ENCODE peak calls at places on chromosomes 3 and 15, in eight cellular contexts. One of them, this sample, is unnamed.

GRCh38 chr3:141561426-141562034 is 74.7 kb downstream of the RASA2 start:
- DNase-seq in NCI-H748 treated with DMSO at 0.1 percent for 48 hours: peak; percentile 12
- DNase-seq in ELR: peak; percentile 78
- DNase-seq in astrocyte of the cerebellum: peak; percentile 75
- DNase-seq in neural crest cell: peak; percentile 51
- DNase-seq in pulmonary artery endothelial cell: peak; percentile 19
- DNase-seq in ecto neural progenitor cell: no peak
- DNase-seq in astrocyte of the spinal cord: peak; percentile 80
- DNase-seq in this sample: peak; percentile 68

GRCh38 chr3:44669760-44670159 is 21.2 kb downstream of the ZNF35 start:
- DNase-seq in ecto neural progenitor cell: no peak
- DNase-seq in astrocyte of the spinal cord: no peak
- DNase-seq in pulmonary artery endothelial cell: no peak
- DNase-seq in NCI-H748 treated with DMSO at 0.1 percent for 48 hours: no peak
- DNase-seq in neural crest cell: no peak
- DNase-seq in ELR: no peak
- DNase-seq in astrocyte of the cerebellum: no peak
- DNase-seq in this sample: no peak

GRCh38 chr3:196983186-196983585 is 14.6 kb upstream of the PIGZ start:
- DNase-seq in astrocyte of the spinal cord: no peak
- DNase-seq in pulmonary artery endothelial cell: no peak
- DNase-seq in ELR: no peak
- DNase-seq in neural crest cell: no peak
- DNase-seq in ecto neural progenitor cell: no peak
- DNase-seq in astrocyte of the cerebellum: no peak
- DNase-seq in NCI-H748 treated with DMSO at 0.1 percent for 48 hours: no peak
- DNase-seq in this sample: no peak

GRCh38 chr3:29514170-29514569 is 233.3 kb downstream of the RBMS3 start:
- DNase-seq in ecto neural progenitor cell: no peak
- DNase-seq in astrocyte of the spinal cord: no peak
- DNase-seq in astrocyte of the cerebellum: no peak
- DNase-seq in neural crest cell: no peak
- DNase-seq in pulmonary artery endothelial cell: no peak
- DNase-seq in NCI-H748 treated with DMSO at 0.1 percent for 48 hours: no peak
- DNase-seq in ELR: no peak
- DNase-seq in this sample: no peak

GRCh38 chr3:127600749-127601456 is 2.7 kb downstream of the MCM2 start:
- DNase-seq in NCI-H748 treated with DMSO at 0.1 percent for 48 hours: no peak
- DNase-seq in pulmonary artery endothelial cell: no peak
- DNase-seq in astrocyte of the cerebellum: no peak
- DNase-seq in neural crest cell: no peak
- DNase-seq in astrocyte of the spinal cord: no peak
- DNase-seq in ecto neural progenitor cell: no peak
- DNase-seq in ELR: no peak
- DNase-seq in this sample: no peak

GRCh38 chr15:25478313-25478712 is 39.5 kb upstream of the UBE3A start:
- DNase-seq in astrocyte of the cerebellum: no peak
- DNase-seq in ELR: no peak
- DNase-seq in neural crest cell: no peak
- DNase-seq in astrocyte of the spinal cord: no peak
- DNase-seq in ecto neural progenitor cell: no peak
- DNase-seq in NCI-H748 treated with DMSO at 0.1 percent for 48 hours: no peak
- DNase-seq in pulmonary artery endothelial cell: no peak
- DNase-seq in this sample: no peak

GRCh38 chr3:148757238-148757930 is 59.7 kb downstream of the AGTR1 start:
- DNase-seq in neural crest cell: no peak
- DNase-seq in ELR: peak; percentile 78
- DNase-seq in ecto neural progenitor cell: no peak
- DNase-seq in astrocyte of the cerebellum: peak; percentile 65
- DNase-seq in pulmonary artery endothelial cell: no peak
- DNase-seq in NCI-H748 treated with DMSO at 0.1 percent for 48 hours: no peak
- DNase-seq in astrocyte of the spinal cord: peak; percentile 84
- DNase-seq in this sample: no peak

GRCh38 chr3:173096994-173097785 is 43.8 kb downstream of the SPATA16 start:
- DNase-seq in neural crest cell: no peak
- DNase-seq in pulmonary artery endothelial cell: no peak
- DNase-seq in astrocyte of the cerebellum: no peak
- DNase-seq in NCI-H748 treated with DMSO at 0.1 percent for 48 hours: no peak
- DNase-seq in astrocyte of the spinal cord: no peak
- DNase-seq in ecto neural progenitor cell: no peak
- DNase-seq in ELR: peak; percentile 64
- DNase-seq in this sample: no peak

GRCh38 chr15:70633394-70633793 is 130.0 kb downstream of the UACA start:
- DNase-seq in ecto neural progenitor cell: no peak
- DNase-seq in NCI-H748 treated with DMSO at 0.1 percent for 48 hours: no peak
- DNase-seq in neural crest cell: no peak
- DNase-seq in ELR: no peak
- DNase-seq in pulmonary artery endothelial cell: no peak
- DNase-seq in astrocyte of the spinal cord: no peak
- DNase-seq in astrocyte of the cerebellum: no peak
- DNase-seq in this sample: no peak

GRCh38 chr3:182562274-182562673 is 231.0 kb upstream of the ATP11B start:
- DNase-seq in NCI-H748 treated with DMSO at 0.1 percent for 48 hours: no peak
- DNase-seq in neural crest cell: no peak
- DNase-seq in astrocyte of the spinal cord: no peak
- DNase-seq in ecto neural progenitor cell: no peak
- DNase-seq in pulmonary artery endothelial cell: no peak
- DNase-seq in ELR: no peak
- DNase-seq in astrocyte of the cerebellum: no peak
- DNase-seq in this sample: no peak

GRCh38 chr15:53305101-53305500 is 454.4 kb downstream of the WDR72 start:
- DNase-seq in NCI-H748 treated with DMSO at 0.1 percent for 48 hours: no peak
- DNase-seq in pulmonary artery endothelial cell: no peak
- DNase-seq in astrocyte of the spinal cord: no peak
- DNase-seq in neural crest cell: no peak
- DNase-seq in ELR: no peak
- DNase-seq in astrocyte of the cerebellum: no peak
- DNase-seq in ecto neural progenitor cell: no peak
- DNase-seq in this sample: no peak

GRCh38 chr3:138686771-138687221 is 78.2 kb downstream of the FAIM start:
- DNase-seq in astrocyte of the spinal cord: peak; percentile 91
- DNase-seq in ecto neural progenitor cell: no peak
- DNase-seq in ELR: peak; percentile 31
- DNase-seq in pulmonary artery endothelial cell: no peak
- DNase-seq in NCI-H748 treated with DMSO at 0.1 percent for 48 hours: no peak
- DNase-seq in astrocyte of the cerebellum: peak; percentile 75
- DNase-seq in neural crest cell: no peak
- DNase-seq in this sample: no peak

GRCh38 chr15:76150508-76150907 is 90.7 kb downstream of the TMEM266 start:
- DNase-seq in astrocyte of the cerebellum: no peak
- DNase-seq in ELR: no peak
- DNase-seq in neural crest cell: no peak
- DNase-seq in ecto neural progenitor cell: no peak
- DNase-seq in NCI-H748 treated with DMSO at 0.1 percent for 48 hours: no peak
- DNase-seq in pulmonary artery endothelial cell: no peak
- DNase-seq in astrocyte of the spinal cord: no peak
- DNase-seq in this sample: peak; percentile 69

GRCh38 chr3:178343433-178344038 is 192.7 kb upstream of the KCNMB2 start:
- DNase-seq in pulmonary artery endothelial cell: no peak
- DNase-seq in ELR: no peak
- DNase-seq in neural crest cell: no peak
- DNase-seq in astrocyte of the cerebellum: no peak
- DNase-seq in NCI-H748 treated with DMSO at 0.1 percent for 48 hours: no peak
- DNase-seq in astrocyte of the spinal cord: no peak
- DNase-seq in ecto neural progenitor cell: no peak
- DNase-seq in this sample: no peak

GRCh38 chr15:92869263-92869940 is 30.7 kb upstream of the CHD2 start:
- DNase-seq in NCI-H748 treated with DMSO at 0.1 percent for 48 hours: no peak
- DNase-seq in pulmonary artery endothelial cell: no peak
- DNase-seq in ELR: peak; percentile 55
- DNase-seq in ecto neural progenitor cell: no peak
- DNase-seq in neural crest cell: no peak
- DNase-seq in astrocyte of the cerebellum: no peak
- DNase-seq in astrocyte of the spinal cord: no peak
- DNase-seq in this sample: no peak

GRCh38 chr3:143924522-143925381 is 46.9 kb upstream of the DIPK2A start:
- DNase-seq in ecto neural progenitor cell: no peak
- DNase-seq in NCI-H748 treated with DMSO at 0.1 percent for 48 hours: no peak
- DNase-seq in neural crest cell: no peak
- DNase-seq in astrocyte of the spinal cord: no peak
- DNase-seq in pulmonary artery endothelial cell: no peak
- DNase-seq in ELR: no peak
- DNase-seq in astrocyte of the cerebellum: no peak
- DNase-seq in this sample: no peak

GRCh38 chr3:168065569-168065968 is 30.2 kb downstream of the GOLIM4 start:
- DNase-seq in ELR: no peak
- DNase-seq in NCI-H748 treated with DMSO at 0.1 percent for 48 hours: no peak
- DNase-seq in astrocyte of the cerebellum: no peak
- DNase-seq in pulmonary artery endothelial cell: no peak
- DNase-seq in neural crest cell: no peak
- DNase-seq in astrocyte of the spinal cord: no peak
- DNase-seq in ecto neural progenitor cell: no peak
- DNase-seq in this sample: no peak

GRCh38 chr3:156577731-156578130 is 22.8 kb upstream of the SSR3 start:
- DNase-seq in astrocyte of the spinal cord: peak; percentile 8
- DNase-seq in NCI-H748 treated with DMSO at 0.1 percent for 48 hours: no peak
- DNase-seq in ecto neural progenitor cell: no peak
- DNase-seq in astrocyte of the cerebellum: no peak
- DNase-seq in ELR: peak; percentile 82
- DNase-seq in neural crest cell: no peak
- DNase-seq in pulmonary artery endothelial cell: no peak
- DNase-seq in this sample: no peak

GRCh38 chr3:40043444-40043755 is 234.0 kb downstream of the MYRIP start:
- DNase-seq in ELR: peak; percentile 70
- DNase-seq in ecto neural progenitor cell: no peak
- DNase-seq in pulmonary artery endothelial cell: no peak
- DNase-seq in neural crest cell: no peak
- DNase-seq in astrocyte of the cerebellum: peak; percentile 87
- DNase-seq in NCI-H748 treated with DMSO at 0.1 percent for 48 hours: no peak
- DNase-seq in astrocyte of the spinal cord: peak; percentile 69
- DNase-seq in this sample: no peak

GRCh38 chr3:64109438-64109837 is 86.1 kb upstream of the PSMD6 start:
- DNase-seq in neural crest cell: peak; percentile 58
- DNase-seq in pulmonary artery endothelial cell: no peak
- DNase-seq in astrocyte of the cerebellum: no peak
- DNase-seq in ELR: no peak
- DNase-seq in NCI-H748 treated with DMSO at 0.1 percent for 48 hours: no peak
- DNase-seq in ecto neural progenitor cell: peak; percentile 59
- DNase-seq in astrocyte of the spinal cord: no peak
- DNase-seq in this sample: peak; percentile 77

GRCh38 chr3:126827121-126827520 is 123.1 kb downstream of the CHCHD6 start:
- DNase-seq in neural crest cell: no peak
- DNase-seq in astrocyte of the cerebellum: no peak
- DNase-seq in ecto neural progenitor cell: no peak
- DNase-seq in astrocyte of the spinal cord: no peak
- DNase-seq in NCI-H748 treated with DMSO at 0.1 percent for 48 hours: no peak
- DNase-seq in ELR: no peak
- DNase-seq in pulmonary artery endothelial cell: no peak
- DNase-seq in this sample: no peak

GRCh38 chr3:159879598-159879997 is 109.0 kb upstream of the IL12A start:
- DNase-seq in astrocyte of the cerebellum: no peak
- DNase-seq in ELR: no peak
- DNase-seq in NCI-H748 treated with DMSO at 0.1 percent for 48 hours: no peak
- DNase-seq in pulmonary artery endothelial cell: no peak
- DNase-seq in neural crest cell: no peak
- DNase-seq in ecto neural progenitor cell: no peak
- DNase-seq in astrocyte of the spinal cord: no peak
- DNase-seq in this sample: no peak

GRCh38 chr15:58684751-58685150 is 64.8 kb downstream of the ADAM10 start:
- DNase-seq in ecto neural progenitor cell: no peak
- DNase-seq in NCI-H748 treated with DMSO at 0.1 percent for 48 hours: no peak
- DNase-seq in astrocyte of the cerebellum: no peak
- DNase-seq in neural crest cell: no peak
- DNase-seq in astrocyte of the spinal cord: peak; percentile 37
- DNase-seq in pulmonary artery endothelial cell: no peak
- DNase-seq in ELR: peak; percentile 10
- DNase-seq in this sample: no peak

GRCh38 chr3:12289562-12289961 is 692 bp downstream of the PPARG start:
- DNase-seq in pulmonary artery endothelial cell: no peak
- DNase-seq in astrocyte of the cerebellum: no peak
- DNase-seq in astrocyte of the spinal cord: no peak
- DNase-seq in ecto neural progenitor cell: no peak
- DNase-seq in NCI-H748 treated with DMSO at 0.1 percent for 48 hours: no peak
- DNase-seq in neural crest cell: no peak
- DNase-seq in ELR: no peak
- DNase-seq in this sample: no peak

GRCh38 chr15:43095243-43095642 is 10.6 kb downstream of the UBR1 start:
- DNase-seq in pulmonary artery endothelial cell: no peak
- DNase-seq in NCI-H748 treated with DMSO at 0.1 percent for 48 hours: no peak
- DNase-seq in neural crest cell: no peak
- DNase-seq in ecto neural progenitor cell: no peak
- DNase-seq in astrocyte of the cerebellum: no peak
- DNase-seq in ELR: peak; percentile 10
- DNase-seq in astrocyte of the spinal cord: peak; percentile 28
- DNase-seq in this sample: no peak

GRCh38 chr3:181726351-181727121 is 14.8 kb downstream of the SOX2 start:
- DNase-seq in astrocyte of the spinal cord: peak; percentile 53
- DNase-seq in ELR: no peak
- DNase-seq in pulmonary artery endothelial cell: no peak
- DNase-seq in neural crest cell: peak; percentile 68
- DNase-seq in NCI-H748 treated with DMSO at 0.1 percent for 48 hours: peak; percentile 51
- DNase-seq in ecto neural progenitor cell: peak; percentile 89
- DNase-seq in astrocyte of the cerebellum: no peak
- DNase-seq in this sample: peak; percentile 73

GRCh38 chr3:44058022-44058867 is 183.4 kb upstream of the TOPAZ1 start:
- DNase-seq in ecto neural progenitor cell: no peak
- DNase-seq in astrocyte of the spinal cord: peak; percentile 79
- DNase-seq in NCI-H748 treated with DMSO at 0.1 percent for 48 hours: no peak
- DNase-seq in ELR: peak; percentile 64
- DNase-seq in neural crest cell: no peak
- DNase-seq in pulmonary artery endothelial cell: no peak
- DNase-seq in astrocyte of the cerebellum: peak; percentile 43
- DNase-seq in this sample: peak; percentile 43

GRCh38 chr15:57027596-57027995 is 109.2 kb downstream of the TCF12 start:
- DNase-seq in astrocyte of the cerebellum: no peak
- DNase-seq in astrocyte of the spinal cord: no peak
- DNase-seq in pulmonary artery endothelial cell: no peak
- DNase-seq in neural crest cell: no peak
- DNase-seq in ecto neural progenitor cell: no peak
- DNase-seq in ELR: no peak
- DNase-seq in NCI-H748 treated with DMSO at 0.1 percent for 48 hours: no peak
- DNase-seq in this sample: no peak

GRCh38 chr3:124781706-124782376 is 51.6 kb downstream of the UMPS start:
- DNase-seq in astrocyte of the spinal cord: no peak
- DNase-seq in ecto neural progenitor cell: no peak
- DNase-seq in NCI-H748 treated with DMSO at 0.1 percent for 48 hours: no peak
- DNase-seq in astrocyte of the cerebellum: no peak
- DNase-seq in ELR: no peak
- DNase-seq in pulmonary artery endothelial cell: no peak
- DNase-seq in neural crest cell: no peak
- DNase-seq in this sample: no peak

GRCh38 chr15:21260966-21261395 is 179.3 kb downstream of the POTEB3 start:
- DNase-seq in NCI-H748 treated with DMSO at 0.1 percent for 48 hours: no peak
- DNase-seq in astrocyte of the spinal cord: peak; percentile 1
- DNase-seq in astrocyte of the cerebellum: no peak
- DNase-seq in ecto neural progenitor cell: no peak
- DNase-seq in ELR: no peak
- DNase-seq in pulmonary artery endothelial cell: no peak
- DNase-seq in neural crest cell: no peak
- DNase-seq in this sample: no peak

GRCh38 chr3:141231923-141232861 is 567 bp downstream of the PXYLP1 start:
- DNase-seq in ecto neural progenitor cell: no peak
- DNase-seq in pulmonary artery endothelial cell: no peak
- DNase-seq in ELR: peak; percentile 19
- DNase-seq in NCI-H748 treated with DMSO at 0.1 percent for 48 hours: peak; percentile 9
- DNase-seq in neural crest cell: peak; percentile 16
- DNase-seq in astrocyte of the cerebellum: no peak
- DNase-seq in astrocyte of the spinal cord: no peak
- DNase-seq in this sample: no peak

GRCh38 chr15:56760186-56760585 is 26.9 kb upstream of the ZNF280D start:
- DNase-seq in ELR: peak; percentile 32
- DNase-seq in astrocyte of the cerebellum: peak; percentile 48
- DNase-seq in neural crest cell: no peak
- DNase-seq in astrocyte of the spinal cord: peak; percentile 53
- DNase-seq in NCI-H748 treated with DMSO at 0.1 percent for 48 hours: no peak
- DNase-seq in ecto neural progenitor cell: no peak
- DNase-seq in pulmonary artery endothelial cell: no peak
- DNase-seq in this sample: no peak

This sample was measured in Ammon's horn.